ENCODE peak calls at places on chromosomes 6 and 20, in six cellular contexts. X, I, G, Q, L and V are unnamed samples.

GRCh38 chr6:33628401-33628964 is 7.4 kb downstream of the ITPR3 start:
- DNase-seq in L (no peak), I (no peak), G (no peak), Q (no peak), X (no peak), V (no peak)

GRCh38 chr6:143732539-143732938 is 54.8 kb downstream of the PHACTR2 start:
- DNase-seq in I (no peak), L (no peak), Q (no peak), G (no peak), X (no peak), V (no peak)

GRCh38 chr6:42226251-42227143 is 8.8 kb upstream of the MRPS10 start:
- DNase-seq in X (peak; percentile 88), Q (peak; percentile 73), G (no peak), I (peak; percentile 28), L (peak; percentile 83), V (peak; percentile 98)

GRCh38 chr20:35312348-35312747 is 20.1 kb upstream of the FAM83C start:
- DNase-seq in L (peak; percentile 90), Q (peak; percentile 87), X (peak; percentile 82), I (peak; percentile 81), G (peak; percentile 78), V (peak; percentile 88)

GRCh38 chr6:109027964-109028363 is 66.7 kb downstream of the SESN1 start:
- DNase-seq in L (no peak), Q (no peak), I (no peak), X (no peak), G (no peak), V (no peak)

GRCh38 chr6:168417158-168417557 is 23.8 kb upstream of the SMOC2 start:
- DNase-seq in X (no peak), G (peak; percentile 8), I (no peak), Q (no peak), L (no peak), V (no peak)

GRCh38 chr6:63503199-63503598 is 69.1 kb upstream of the LOC128125822 start:
- DNase-seq in G (no peak), I (no peak), L (no peak), X (no peak), Q (no peak), V (no peak)

GRCh38 chr20:37308098-37309050 is 18.9 kb downstream of the MANBAL start:
- DNase-seq in G (no peak), L (no peak), Q (no peak), I (no peak), X (no peak), V (peak; percentile 92)

GRCh38 chr6:8137529-8137939 is 35.2 kb upstream of the EEF1E1 start:
- DNase-seq in I (no peak), G (no peak), X (no peak), L (no peak), Q (no peak), V (no peak)

GRCh38 chr6:90003069-90003800 is 109.0 kb downstream of the GJA10 start:
- DNase-seq in L (no peak), G (no peak), X (no peak), Q (no peak), I (no peak), V (peak; percentile 77)

GRCh38 chr20:58622671-58623578 is 28.2 kb upstream of the STX16 start:
- DNase-seq in Q (peak; percentile 72), G (peak; percentile 38), I (no peak), X (no peak), L (no peak), V (no peak)

GRCh38 chr6:30732237-30732943 is 10.1 kb downstream of the FLOT1 start:
- DNase-seq in Q (no peak), G (no peak), X (no peak), L (no peak), I (no peak), V (no peak)

GRCh38 chr20:45948742-45949541 is 14.5 kb downstream of the PCIF1 start:
- DNase-seq in X (no peak), Q (no peak), I (no peak), G (no peak), L (no peak), V (no peak)

GRCh38 chr20:1374246-1374645 is 18.6 kb downstream of the FKBP1A start:
- DNase-seq in X (no peak), I (peak; percentile 91), L (no peak), G (peak; percentile 74), Q (no peak), V (no peak)

GRCh38 chr6:142002825-142003405 is 129.8 kb upstream of the GJE1 start:
- DNase-seq in L (no peak), G (no peak), X (no peak), I (no peak), Q (no peak), V (no peak)

GRCh38 chr20:62437985-62438384 is 10.6 kb upstream of the RBBP8NL start:
- DNase-seq in L (no peak), Q (no peak), G (no peak), I (no peak), X (no peak), V (no peak)

GRCh38 chr6:158474961-158475343 is 84.9 kb upstream of the TMEM181 start:
- DNase-seq in Q (peak; percentile 22), G (peak; percentile 35), X (peak; percentile 25), I (peak; percentile 31), L (peak; percentile 58), V (peak; percentile 89)

GRCh38 chr6:46626228-46626909 is 26.2 kb downstream of the CYP39A1 start:
- DNase-seq in X (peak; percentile 16), L (peak; percentile 64), I (peak; percentile 47), G (peak; percentile 45), Q (peak; percentile 53), V (peak; percentile 53)

GRCh38 chr6:111803804-111804203 is 69.4 kb downstream of the FYN start:
- DNase-seq in X (no peak), G (no peak), I (no peak), Q (no peak), L (peak; percentile 94), V (no peak)

GRCh38 chr20:44832724-44833123 is 22.4 kb upstream of the RIMS4 start:
- DNase-seq in G (peak; percentile 57), X (peak; percentile 51), I (peak; percentile 39), L (no peak), Q (peak; percentile 58), V (peak; percentile 26)

GRCh38 chr6:79077680-79078056 is 386 bp downstream of the PHIP start:
- DNase-seq in G (no peak), X (no peak), L (no peak), I (no peak), Q (no peak), V (no peak)

GRCh38 chr6:124682751-124683150 is 279.5 kb upstream of the RNF217 start:
- DNase-seq in G (no peak), Q (no peak), I (no peak), L (no peak), X (no peak), V (no peak)

GRCh38 chr20:44601801-44602204 is 19.4 kb downstream of the PKIG start:
- DNase-seq in G (peak; percentile 85), Q (peak; percentile 84), X (no peak), L (peak; percentile 89), I (peak; percentile 84), V (no peak)

DNA sequence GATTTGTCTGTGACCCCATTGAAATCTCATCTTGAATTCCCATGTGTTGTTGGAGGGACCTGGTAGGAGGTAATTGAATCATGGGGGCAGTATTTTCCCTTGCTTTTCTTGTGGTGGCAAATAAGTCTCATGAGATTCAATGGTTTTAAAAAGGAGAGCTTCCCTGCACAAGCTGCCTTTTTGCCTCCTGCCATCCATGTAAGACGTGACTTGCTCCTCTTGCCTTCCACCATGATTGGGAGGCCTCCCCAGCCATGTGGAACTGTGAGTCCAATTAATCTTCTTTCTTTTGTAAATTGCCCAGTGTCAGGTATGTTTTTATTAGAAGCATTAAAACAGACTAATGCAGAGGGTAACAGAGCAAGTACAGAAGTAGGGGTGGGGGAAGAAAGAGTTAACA is 1097.0 kb upstream of the ADGRB3 start:
- DNase-seq in I (no peak), G (no peak), Q (no peak), L (no peak), X (no peak), V (no peak)
- TF ChIP-seq CTCF in I (no peak), G (no peak), Q (no peak), L (no peak), X (no peak), V (no peak)

DNA sequence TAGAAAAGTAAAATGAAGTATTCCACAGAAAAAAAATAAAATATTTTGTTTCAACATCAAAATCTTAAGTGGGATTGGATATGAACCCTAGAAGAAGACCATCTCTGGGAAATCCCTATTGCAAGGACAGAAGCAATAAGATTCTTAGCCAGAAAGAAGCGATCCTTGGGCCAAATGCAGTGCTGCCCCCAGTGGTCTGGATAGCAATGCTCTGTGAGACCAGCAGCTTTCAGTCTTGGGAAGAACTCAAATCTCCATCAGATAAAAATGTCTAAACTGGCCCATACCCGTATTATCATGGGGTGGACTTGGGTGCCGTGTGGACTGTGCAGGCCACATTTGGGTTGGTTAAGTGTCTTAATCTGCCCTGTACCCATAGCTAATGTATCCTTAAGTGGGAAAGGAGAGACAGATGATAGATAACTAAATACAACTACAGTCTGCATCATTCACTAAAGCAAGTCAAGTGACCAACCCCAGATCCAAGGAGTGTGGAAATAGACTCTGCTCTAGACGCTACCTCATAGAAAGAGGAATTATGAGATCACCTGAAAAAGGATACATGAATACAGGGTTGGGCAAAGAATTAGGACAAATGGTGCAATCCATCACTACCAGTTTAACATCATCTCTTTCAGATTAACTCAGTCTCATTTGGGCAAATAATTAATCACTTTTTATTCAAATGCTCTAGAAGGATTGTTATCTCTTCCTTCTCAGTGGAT is 38.9 kb upstream of the SNAP25 start:
- DNase-seq in Q (peak; percentile 22), L (peak; percentile 35), X (peak; percentile 49), I (peak; percentile 3), G (peak; percentile 9), V (no peak)
- TF ChIP-seq CTCF in Q (peak; percentile 52), L (peak; percentile 63), X (peak; percentile 44), I (peak; percentile 45), G (peak; percentile 59), V (peak; percentile 22)

GRCh38 chr6:169990095-169991030 is 238.9 kb downstream of the ERMARD start:
- DNase-seq in L (no peak), I (no peak), G (no peak), Q (no peak), X (no peak), V (no peak)
- TF ChIP-seq CTCF in L (no peak), I (no peak), G (no peak), Q (no peak), X (no peak), V (no peak)

DNA sequence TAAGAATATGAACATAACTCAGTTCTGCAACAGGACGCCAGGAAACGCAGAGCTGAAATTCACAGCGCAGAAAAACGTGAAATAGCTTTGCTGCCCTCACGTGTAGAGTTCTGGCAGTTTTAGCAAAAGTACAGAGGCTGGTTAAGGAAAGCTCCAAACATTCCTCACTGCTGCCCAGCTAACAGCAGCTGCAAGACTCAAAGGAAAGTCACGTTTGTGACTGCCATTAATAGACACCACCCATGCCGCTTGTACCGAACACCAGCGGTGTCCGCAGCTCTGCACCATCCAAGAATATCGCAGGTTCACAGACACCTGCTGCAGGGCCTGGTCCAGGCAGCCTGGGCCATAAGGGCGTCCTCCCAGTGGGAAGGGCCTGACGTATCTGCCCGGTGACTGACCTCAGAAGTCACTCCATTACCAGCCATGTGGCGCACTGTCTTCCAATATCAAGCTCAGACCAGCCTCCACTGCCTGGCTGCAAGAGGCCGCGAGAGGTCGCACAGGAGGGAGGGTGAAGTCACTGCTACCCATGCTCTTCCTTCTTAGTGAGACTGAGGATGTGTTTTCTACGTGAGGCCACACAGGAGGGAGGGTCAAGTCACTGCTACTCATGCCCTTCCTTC is 61.4 kb downstream of the WDR27 start:
- DNase-seq in L (peak; percentile 52), G (peak; percentile 23), I (peak; percentile 26), Q (peak; percentile 58), X (no peak), V (no peak)
- TF ChIP-seq CTCF in L (peak; percentile 38), G (no peak), I (no peak), Q (peak; percentile 55), X (no peak), V (no peak)